ENCODE peak calls at places on chromosomes 12 and 14, in nine cellular contexts. J is bronchial epithelial cell, D is cardiac fibroblast, B is brain microvascular endothelial cell, N is Caco-2, Q is stomach, S is mucosa of descending colon, E is ovary, Z is HCT116. T is an unnamed sample.

GRCh38 chr12:96070670-96071279 is 35.4 kb upstream of the LTA4H start:
- DNase-seq in E (no peak), S (no peak), D (no peak), Z (no peak), Q (no peak), B (no peak), J (peak), N (peak), T (no peak)

GRCh38 chr12:53543539-53543938 is 36.3 kb upstream of the NPFF start:
- DNase-seq in E (peak), S (peak), B (peak), J (peak), D (peak), N (peak), Q (peak), Z (peak), T (peak)

GRCh38 chr12:53225635-53226424 is 6.2 kb downstream of the RARG start:
- DNase-seq in D (no peak), Q (no peak), Z (no peak), J (peak), S (no peak), B (no peak), N (no peak), E (no peak), T (no peak)

GRCh38 chr14:104768437-104769323 is 15.7 kb downstream of the SIVA1 start:
- DNase-seq in S (peak), Z (peak), N (peak), B (peak), E (peak), Q (peak), D (peak), J (peak), T (peak)

GRCh38 chr12:78146365-78146772 is 315.7 kb downstream of the NAV3 start:
- DNase-seq in B (peak), E (no peak), Q (no peak), N (no peak), Z (peak), S (no peak), D (peak), J (peak), T (peak)

GRCh38 chr12:42407306-42407705 is 81.3 kb downstream of the PPHLN1 start:
- DNase-seq in E (no peak), N (no peak), J (peak), S (no peak), D (no peak), Q (no peak), Z (no peak), B (no peak), T (no peak)

GRCh38 chr12:119593578-119594398 is at the start of gene TMEM233:
- DNase-seq in S (no peak), N (no peak), E (peak), B (no peak), D (no peak), J (no peak), Z (no peak), Q (no peak), T (no peak)

GRCh38 chr14:101175731-101176534 is 272.4 kb upstream of the RTL1 start:
- DNase-seq in Q (no peak), B (no peak), S (no peak), E (no peak), D (no peak), J (no peak), N (no peak), Z (no peak), T (no peak)

GRCh38 chr14:103084021-103084919 is at the start of gene LBHD2:
- DNase-seq in N (no peak), B (no peak), Z (no peak), J (no peak), D (no peak), Q (no peak), S (no peak), E (no peak), T (no peak)

GRCh38 chr14:78697341-78697740 is 527.2 kb downstream of the NRXN3 start:
- DNase-seq in J (peak), D (peak), Z (peak), Q (no peak), B (peak), E (no peak), S (no peak), N (peak), T (no peak)

GRCh38 chr14:36582874-36583241 is 444 bp upstream of the NKX2-8 start:
- DNase-seq in D (no peak), N (no peak), S (no peak), Z (no peak), J (no peak), E (no peak), B (no peak), Q (no peak), T (no peak)

GRCh38 chr12:10169094-10169493 is 2.8 kb downstream of the OLR1 start:
- DNase-seq in B (no peak), E (no peak), Z (no peak), S (no peak), N (no peak), D (no peak), Q (no peak), J (no peak), T (no peak)

GRCh38 chr12:19316420-19316819 is 122.9 kb upstream of the AEBP2 start:
- DNase-seq in S (no peak), Z (no peak), B (peak), E (no peak), D (peak), J (peak), Q (no peak), N (no peak), T (no peak)

GRCh38 chr14:37054869-37055268 is 117.5 kb downstream of the SLC25A21 start:
- DNase-seq in J (no peak), N (no peak), Q (no peak), D (no peak), Z (no peak), B (no peak), S (no peak), E (no peak), T (no peak)

GRCh38 chr12:117034691-117035090 is 64.5 kb downstream of the TESC start:
- DNase-seq in E (no peak), D (no peak), J (no peak), S (no peak), B (no peak), Z (no peak), Q (no peak), N (no peak), T (no peak)

GRCh38 chr14:76996563-76997146 is 31.9 kb downstream of the IRF2BPL start:
- DNase-seq in S (no peak), Q (no peak), Z (no peak), D (no peak), N (no peak), J (no peak), E (no peak), B (no peak), T (no peak)

GRCh38 chr14:100076630-100077029 is 11.4 kb downstream of the EVL start:
- DNase-seq in E (no peak), N (no peak), D (peak), J (peak), Z (no peak), S (no peak), Q (no peak), B (peak), T (peak)

GRCh38 chr14:67241416-67242362 is at the start of gene PALS1:
- DNase-seq in E (no peak), Q (no peak), Z (peak), N (no peak), J (peak), S (no peak), B (peak), D (peak), T (peak)

GRCh38 chr14:58078068-58078467 is 73.9 kb downstream of the ARMH4 start:
- DNase-seq in E (no peak), N (no peak), B (peak), Q (no peak), D (peak), S (no peak), J (peak), Z (no peak), T (no peak)

GRCh38 chr14:36258241-36258640 is 62.2 kb downstream of the MBIP start:
- DNase-seq in E (no peak), B (no peak), D (no peak), J (no peak), Z (no peak), Q (no peak), N (no peak), S (no peak), T (no peak)

GRCh38 chr12:8887285-8887715 is 27.0 kb upstream of the PHC1 start:
- DNase-seq in Z (no peak), D (peak), S (no peak), Q (no peak), B (no peak), E (no peak), N (no peak), J (peak), T (no peak)

GRCh38 chr12:116141110-116141832 is 136.2 kb downstream of the MED13L start:
- DNase-seq in N (no peak), Z (no peak), Q (no peak), S (no peak), E (no peak), D (no peak), B (no peak), J (no peak), T (no peak)

GRCh38 chr12:132649226-132649945 is 30.8 kb downstream of the P2RX2 start:
- DNase-seq in J (no peak), D (no peak), S (peak), Z (no peak), N (no peak), Q (no peak), E (no peak), B (no peak), T (no peak)

GRCh38 chr14:69694730-69695663 is 71.9 kb upstream of the SRSF5 start:
- DNase-seq in Q (no peak), S (peak), Z (no peak), N (no peak), B (no peak), E (no peak), J (peak), D (peak), T (no peak)

GRCh38 chr12:130013771-130014484 is 110.1 kb upstream of the TMEM132D start:
- DNase-seq in D (peak), E (peak), S (peak), B (peak), Q (peak), J (peak), N (peak), Z (no peak), T (no peak)

GRCh38 chr12:14213542-14213941 is 151.9 kb upstream of the ATF7IP start:
- DNase-seq in S (no peak), Q (no peak), J (no peak), D (no peak), B (no peak), N (no peak), E (no peak), Z (peak), T (no peak)

GRCh38 chr12:91609283-91609682 is 426.7 kb upstream of the DCN start:
- DNase-seq in S (no peak), D (no peak), B (no peak), Z (no peak), N (peak), Q (no peak), J (no peak), E (no peak), T (no peak)

GRCh38 chr12:106106892-106107291 is 31.9 kb downstream of the NUAK1 start:
- DNase-seq in D (peak), Z (no peak), E (no peak), J (peak), B (peak), Q (no peak), N (peak), S (no peak), T (no peak)

GRCh38 chr12:130683080-130683479 is 33.0 kb downstream of the RIMBP2 start:
- DNase-seq in D (no peak), Q (no peak), N (no peak), B (no peak), S (no peak), E (no peak), J (no peak), Z (no peak), T (no peak)

GRCh38 chr14:34461334-34462131 is 507 bp downstream of the SPTSSA start:
- DNase-seq in J (peak), D (peak), N (peak), Q (peak), E (no peak), S (peak), Z (peak), B (peak), T (no peak)

GRCh38 chr14:83260751-83261150 is 1727.1 kb upstream of the SEL1L start:
- DNase-seq in Q (no peak), E (no peak), B (peak), Z (no peak), N (no peak), J (no peak), S (no peak), D (no peak), T (no peak)

GRCh38 chr12:113660941-113661340 is 189.3 kb upstream of the LHX5 start:
- DNase-seq in B (no peak), E (no peak), Q (no peak), J (no peak), S (no peak), N (no peak), Z (no peak), D (no peak), T (no peak)

GRCh38 chr14:75793806-75794205 is 132.8 kb downstream of the TTLL5 start:
- DNase-seq in Z (no peak), S (no peak), J (no peak), E (no peak), D (peak), Q (no peak), N (no peak), B (no peak), T (peak)

DNA sequence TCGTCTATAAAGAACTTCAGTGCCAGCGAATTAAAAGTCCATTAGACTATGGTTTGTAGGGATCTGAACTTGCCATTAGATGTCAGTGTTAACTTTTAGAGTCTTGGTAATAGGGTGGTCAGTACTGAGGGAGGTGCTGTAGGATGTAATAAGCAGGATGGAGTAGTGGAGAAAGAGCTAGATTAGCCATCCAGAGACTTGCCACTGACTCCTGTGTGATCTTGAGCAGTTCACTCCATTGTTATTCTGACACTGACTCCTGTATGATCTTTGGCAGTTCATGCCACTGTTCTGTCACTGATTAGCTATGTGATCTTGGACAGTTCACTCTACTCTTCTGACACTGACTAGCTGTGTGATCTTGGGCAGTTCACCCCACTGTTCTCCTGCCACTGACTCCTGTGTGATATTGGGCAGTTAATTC is 133.6 kb downstream of the TTLL5 start:
- DNase-seq in E (no peak), N (peak), Q (no peak), D (peak), S (no peak), J (peak), B (peak), Z (peak), T (peak)
- TF ChIP-seq CTCF in E (peak), N (peak), Q (no peak), D (peak), S (no peak), J (peak), B (peak), Z (peak), T (peak)

GRCh38 chr14:49867831-49868719 is 15.5 kb upstream of the NEMF start:
- DNase-seq in B (peak), Q (peak), S (peak), Z (peak), D (peak), N (peak), E (peak), J (peak), T (peak)

GRCh38 chr14:49870908-49871307 is 18.3 kb upstream of the NEMF start:
- DNase-seq in B (no peak), Z (no peak), S (no peak), E (no peak), N (no peak), D (no peak), J (no peak), Q (no peak), T (no peak)

GRCh38 chr14:49865431-49865859 is 12.9 kb upstream of the NEMF start:
- DNase-seq in S (peak), B (peak), N (peak), D (peak), J (peak), E (peak), Q (peak), Z (no peak), T (no peak)

GRCh38 chr14:49863483-49864262 is 11.1 kb upstream of the NEMF start:
- DNase-seq in J (no peak), B (no peak), E (no peak), Q (no peak), S (no peak), Z (no peak), N (no peak), D (no peak), T (no peak)

GRCh38 chr14:49868720-49869114 is 16.1 kb upstream of the NEMF start:
- DNase-seq in J (no peak), D (no peak), N (no peak), E (no peak), B (no peak), S (no peak), Q (no peak), Z (no peak), T (no peak)
- H3K4me3 ChIP-seq in J (peak), D (peak), N (peak), E (peak), B (peak), S (no peak), Q (peak), Z (peak), T (peak)

DNA sequence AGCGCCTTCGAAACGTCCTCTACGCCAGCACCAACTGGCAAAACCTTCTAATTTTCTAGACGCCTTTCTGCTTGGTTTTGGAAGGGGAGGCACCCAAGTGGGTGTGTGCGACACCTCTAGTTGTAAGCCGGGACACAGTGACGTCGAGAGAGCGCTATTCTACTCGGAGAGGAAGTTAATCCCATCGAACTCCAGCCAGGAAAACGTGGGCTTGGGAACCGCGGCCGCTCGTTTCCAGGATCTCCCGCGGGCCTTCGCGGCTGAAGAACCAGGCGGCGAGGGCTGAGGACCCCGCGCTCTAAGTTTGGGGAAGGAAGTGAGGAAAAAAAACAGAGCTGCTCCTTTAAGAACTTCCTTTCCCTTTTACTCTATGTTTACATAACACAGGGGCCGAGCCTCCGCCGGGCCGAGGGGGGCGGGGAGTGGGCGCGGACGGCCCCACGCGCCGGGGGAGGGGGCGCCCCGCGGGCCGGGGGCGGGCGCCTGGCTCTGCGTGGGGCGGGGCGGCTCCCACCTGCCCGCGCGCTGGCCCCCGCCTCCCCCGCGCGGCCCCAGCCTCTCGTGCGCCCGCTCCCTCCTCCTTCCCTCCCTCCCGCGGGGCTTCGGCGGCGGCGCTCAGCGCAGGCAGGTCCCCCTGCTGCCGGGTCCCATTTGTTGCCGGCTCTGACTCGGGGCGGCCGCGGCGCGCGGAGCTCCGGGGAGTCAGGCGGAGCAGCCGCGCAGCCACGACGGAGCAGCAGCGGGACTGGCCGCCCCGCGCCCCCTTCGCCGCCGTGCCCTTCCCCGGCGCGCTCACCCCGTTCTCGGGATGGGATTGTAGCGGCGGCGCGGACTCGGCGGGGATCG is at the start of gene PELI2:
- DNase-seq in Z (peak), D (peak), B (peak), E (peak), Q (peak), J (no peak), N (peak), S (peak), T (no peak)
- TF ChIP-seq CTCF in Z (no peak), D (no peak), B (peak), E (peak), Q (no peak), J (no peak), N (no peak), S (no peak), T (peak)

DNA sequence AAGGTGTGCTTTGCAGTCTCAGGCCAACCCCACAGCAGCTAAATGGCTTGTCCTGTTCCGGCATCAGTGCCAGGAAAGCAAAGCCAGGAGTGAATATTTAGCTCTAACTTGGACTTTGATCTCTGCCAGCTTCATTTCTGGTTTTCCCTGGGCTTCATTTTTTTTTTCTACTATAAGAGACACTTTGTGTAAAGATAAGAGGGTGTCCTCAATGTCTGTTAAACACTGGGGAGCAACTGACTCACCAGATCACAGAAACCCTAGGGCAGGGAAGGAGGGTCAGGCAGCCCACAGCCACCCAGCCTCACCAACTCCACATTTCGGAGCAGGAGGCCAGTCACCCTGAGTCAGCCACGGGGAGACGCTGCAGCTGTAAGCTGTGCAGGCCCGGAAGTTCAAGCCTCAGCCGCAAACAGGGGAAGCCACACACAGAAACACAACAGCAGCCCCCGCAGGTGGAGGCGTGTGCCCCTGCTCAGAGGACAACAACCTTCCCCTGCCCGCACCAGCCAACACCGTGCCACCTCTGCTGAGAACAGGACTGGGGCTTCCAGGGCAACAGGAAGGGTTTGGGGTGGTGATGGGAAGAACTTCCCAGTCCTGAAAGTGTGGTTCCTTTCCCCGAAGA is 6.3 kb downstream of the TNFRSF1A start:
- DNase-seq in B (peak), N (peak), Z (no peak), Q (peak), D (peak), J (peak), E (peak), S (peak), T (no peak)
- H3K4me3 ChIP-seq in B (peak), N (peak), Z (peak), Q (peak), D (peak), J (peak), E (peak), S (no peak), T (peak)

GRCh38 chr12:48189331-48190125 is 6.1 kb downstream of the CCDC184 start:
- DNase-seq in N (peak), J (peak), D (peak), Z (peak), B (peak), Q (peak), S (no peak), E (peak), T (no peak)
- TF ChIP-seq CTCF in N (peak), J (peak), D (peak), Z (peak), B (peak), Q (peak), S (peak), E (peak), T (peak)

DNA sequence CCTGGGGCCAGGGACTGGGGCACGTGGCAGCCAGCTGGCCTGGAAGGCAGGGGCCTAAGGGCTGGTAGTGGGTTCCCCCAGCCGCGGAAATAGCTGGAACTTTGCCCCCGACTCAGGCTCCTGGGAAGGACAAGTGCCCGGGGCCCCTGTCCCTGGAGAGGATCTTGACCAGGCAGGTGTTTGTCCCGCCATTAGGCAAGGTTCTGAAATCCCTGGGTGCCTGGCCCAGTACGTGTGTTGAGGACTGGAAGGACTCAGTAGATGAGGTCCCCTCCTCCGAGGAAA is 94.2 kb downstream of the B4GALNT3 start:
- DNase-seq in Z (no peak), B (no peak), Q (no peak), S (peak), N (no peak), E (no peak), D (no peak), J (no peak), T (no peak)
- H3K4me3 ChIP-seq in Z (no peak), B (no peak), Q (no peak), S (no peak), N (no peak), E (no peak), D (no peak), J (no peak), T (no peak)

GRCh38 chr14:106605548-106606448 is 1079.4 kb downstream of the TMEM121 start:
- DNase-seq in Z (no peak), B (no peak), E (no peak), N (peak), S (peak), Q (peak), D (no peak), J (no peak), T (no peak)
- TF ChIP-seq CTCF in Z (no peak), B (no peak), E (no peak), N (peak), S (peak), Q (no peak), D (no peak), J (no peak), T (no peak)